ENCODE peak calls at places on chromosomes 1 and 21, in five cellular contexts. J is neural progenitor cell, C is psoas muscle, A is hepatocyte, N is testis. T is an unnamed sample. For H3K27me3, the result is how much of the 10 kb centered on the place peaks cover.

GRCh38 chr1:153422450-153423068 is 6.2 kb downstream of the S100A7A start:
- DNase-seq in J (peak), C (peak), A (peak), N (peak), T (peak)

GRCh38 chr21:37863842-37864241 is 52.4 kb downstream of the KCNJ6 start:
- DNase-seq in J (no peak), C (no peak), A (peak), N (no peak), T (peak)

GRCh38 chr1:234970731-234971476 is 157.7 kb downstream of the TOMM20 start:
- DNase-seq in J (peak), C (peak), A (peak), N (peak), T (peak)

GRCh38 chr1:207404849-207405525 is 49.1 kb upstream of the CR2 start:
- DNase-seq in J (peak), C (no peak), A (peak), N (no peak), T (peak)

GRCh38 chr21:28086861-28087581 is 905.7 kb downstream of the LTN1 start:
- DNase-seq in J (no peak), C (no peak), A (no peak), N (no peak), T (no peak)

GRCh38 chr1:63799810-63800209 is 26.0 kb downstream of the ROR1 start:
- DNase-seq in J (no peak), C (no peak), A (no peak), N (no peak), T (no peak)

GRCh38 chr1:62515055-62515454 is 78.2 kb downstream of the USP1 start:
- DNase-seq in J (no peak), C (no peak), A (no peak), N (no peak), T (no peak)

GRCh38 chr1:30262158-30262557 is 461.2 kb downstream of the MATN1 start:
- DNase-seq in J (no peak), C (no peak), A (no peak), N (no peak), T (no peak)

GRCh38 chr1:183633676-183634343 is 1.8 kb downstream of the ARPC5 start:
- DNase-seq in J (peak), C (no peak), A (peak), N (peak), T (peak)

GRCh38 chr1:41452704-41453350 is 31.7 kb downstream of the EDN2 start:
- DNase-seq in J (no peak), C (no peak), A (no peak), N (no peak), T (no peak)

GRCh38 chr1:15703562-15703961 is 19.4 kb downstream of the PLEKHM2 start:
- DNase-seq in J (no peak), C (peak), A (peak), N (peak), T (peak)

GRCh38 chr1:155744711-155745283 is 55.9 kb downstream of the DAP3 start:
- DNase-seq in J (no peak), C (no peak), A (no peak), N (no peak), T (no peak)

GRCh38 chr1:36420409-36420808 is 22.7 kb upstream of the LSM10 start:
- DNase-seq in J (no peak), C (no peak), A (no peak), N (peak), T (no peak)

GRCh38 chr1:207838156-207839082 is 72.5 kb downstream of the CD34 start:
- DNase-seq in J (no peak), C (peak), A (peak), N (peak), T (peak)

GRCh38 chr21:46150073-46150472 is 5.3 kb downstream of the FTCD start:
- DNase-seq in J (no peak), C (peak), A (no peak), N (peak), T (no peak)

GRCh38 chr21:32114434-32115063 is 164.3 kb downstream of the MIS18A start:
- DNase-seq in J (no peak), C (no peak), A (no peak), N (no peak), T (no peak)

GRCh38 chr1:100896481-100896982 is 642 bp downstream of the SLC30A7 start:
- DNase-seq in J (peak), C (no peak), A (peak), N (peak), T (peak)

GRCh38 chr1:15949453-15950245 is 26.3 kb downstream of the ZBTB17 start:
- DNase-seq in J (peak), C (peak), A (peak), N (peak), T (peak)

GRCh38 chr1:8985915-8986813 is 40.1 kb downstream of the SLC2A7 start:
- DNase-seq in J (no peak), C (peak), A (peak), N (peak), T (no peak)

GRCh38 chr1:118987431-118988185 is 535 bp downstream of the TBX15 start:
- DNase-seq in J (peak), C (peak), A (peak), N (no peak), T (no peak)

GRCh38 chr1:44584167-44584566 is 90.1 kb downstream of the TMEM53 start:
- DNase-seq in J (no peak), C (no peak), A (peak), N (no peak), T (no peak)

GRCh38 chr1:179080866-179081695 is 789 bp upstream of the TOR3A start:
- DNase-seq in J (peak), C (no peak), A (no peak), N (no peak), T (no peak)

GRCh38 chr1:244325056-244325764 is 126.5 kb downstream of the ADSS2 start:
- DNase-seq in J (no peak), C (no peak), A (no peak), N (no peak), T (no peak)

GRCh38 chr1:112522621-112523020 is 13.9 kb downstream of the WNT2B start:
- DNase-seq in J (no peak), C (no peak), A (peak), N (no peak), T (peak)

GRCh38 chr1:36520056-36520455 is 37.3 kb upstream of the CSF3R start:
- DNase-seq in J (peak), C (no peak), A (no peak), N (no peak), T (no peak)

GRCh38 chr1:237457573-237457972 is 415.6 kb downstream of the RYR2 start:
- DNase-seq in J (no peak), C (no peak), A (no peak), N (no peak), T (no peak)
- H3K27me3 ChIP-seq in J (under half), C (under half), A (under half), N (under half), T (under half)

GRCh38 chr1:20479840-20480239 is 6.2 kb downstream of the CAMK2N1 start:
- DNase-seq in J (no peak), C (no peak), A (no peak), N (no peak), T (no peak)

GRCh38 chr1:20476260-20477038 is 9.6 kb downstream of the CAMK2N1 start:
- DNase-seq in J (peak), C (peak), A (peak), N (peak), T (peak)

GRCh38 chr1:20478072-20478660 is 7.8 kb downstream of the CAMK2N1 start:
- DNase-seq in J (no peak), C (no peak), A (no peak), N (no peak), T (no peak)

GRCh38 chr1:20475002-20475401 is 11.0 kb downstream of the CAMK2N1 start:
- DNase-seq in J (no peak), C (no peak), A (no peak), N (no peak), T (no peak)

GRCh38 chr1:20477355-20478071 is 8.5 kb downstream of the CAMK2N1 start:
- DNase-seq in J (no peak), C (no peak), A (no peak), N (peak), T (no peak)
- H3K27me3 ChIP-seq in J (half or more), C (under half), A (under half), N (under half), T (half or more)

GRCh38 chr1:202915146-202915545 is 11.9 kb downstream of the KLHL12 start:
- DNase-seq in J (no peak), C (no peak), A (no peak), N (no peak), T (no peak)

GRCh38 chr1:202908998-202909397 is 18.0 kb downstream of the KLHL12 start:
- DNase-seq in J (no peak), C (no peak), A (no peak), N (no peak), T (no peak)

DNA sequence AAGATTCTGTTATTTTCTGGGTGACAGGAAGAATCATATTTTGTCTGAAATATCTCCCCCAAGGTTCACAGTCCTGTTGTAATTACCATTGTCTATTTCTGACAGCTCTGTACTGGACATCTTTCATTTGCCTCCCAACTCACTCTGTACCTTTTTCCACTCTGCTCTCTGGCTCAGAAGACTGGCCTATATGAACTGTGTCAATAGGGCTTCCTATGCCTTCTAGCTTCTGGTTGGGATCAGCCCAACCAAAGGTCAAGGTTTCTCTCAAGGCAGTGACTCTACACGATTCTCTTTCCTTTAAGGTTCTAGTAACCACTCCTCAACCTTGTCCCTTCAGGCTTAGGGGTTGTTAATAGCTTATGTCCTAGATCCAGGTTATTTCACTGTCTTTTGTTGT is 17.5 kb downstream of the KLHL12 start:
- DNase-seq in J (no peak), C (no peak), A (no peak), N (no peak), T (no peak)
- H3K27me3 ChIP-seq in J (under half), C (under half), A (under half), N (under half), T (under half)

DNA sequence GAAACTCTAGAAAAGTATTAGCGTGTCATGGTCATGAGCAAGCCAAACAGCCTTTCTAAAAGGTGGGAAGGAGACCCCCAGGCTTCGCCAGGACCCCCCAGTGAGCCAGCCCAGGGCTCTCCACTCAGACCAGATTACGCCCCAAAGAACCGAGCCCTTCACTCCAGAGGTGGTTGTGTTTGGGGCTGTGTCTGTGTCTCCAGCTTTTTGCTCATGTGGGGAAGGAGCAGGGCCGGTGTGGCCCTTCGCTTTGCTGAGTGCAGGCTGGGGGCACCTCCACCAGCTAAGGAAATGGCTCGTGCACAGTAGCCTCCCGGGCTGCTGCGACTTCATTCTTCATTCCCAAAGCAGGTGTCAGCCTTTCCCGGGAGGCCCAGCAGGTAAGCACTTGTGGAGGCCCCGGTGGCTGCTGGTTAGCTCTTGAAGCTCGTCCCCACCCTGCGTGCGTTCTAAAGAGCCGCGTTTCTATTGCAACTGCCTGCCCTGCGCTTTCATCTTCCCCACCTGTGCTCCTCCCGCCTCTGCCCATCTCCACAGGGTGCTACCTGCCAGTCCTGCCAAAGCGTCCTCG is 531 bp downstream of the TSPEAR start:
- DNase-seq in J (peak), C (peak), A (peak), N (no peak), T (no peak)
- H3K27me3 ChIP-seq in J (half or more), C (under half), A (half or more), N (under half), T (half or more)

GRCh38 chr1:24212376-24212775 is 25.3 kb upstream of the IFNLR1 start:
- DNase-seq in J (no peak), C (no peak), A (no peak), N (no peak), T (no peak)

GRCh38 chr1:24221246-24221645 is 34.2 kb upstream of the IFNLR1 start:
- DNase-seq in J (no peak), C (no peak), A (no peak), N (no peak), T (no peak)

GRCh38 chr1:24216730-24217129 is 29.6 kb upstream of the IFNLR1 start:
- DNase-seq in J (no peak), C (no peak), A (no peak), N (no peak), T (no peak)

GRCh38 chr1:24215226-24215814 is 28.2 kb upstream of the IFNLR1 start:
- DNase-seq in J (no peak), C (no peak), A (no peak), N (no peak), T (peak)

GRCh38 chr1:24216254-24216653 is 29.2 kb upstream of the IFNLR1 start:
- DNase-seq in J (no peak), C (no peak), A (peak), N (no peak), T (peak)
- H3K27me3 ChIP-seq in J (under half), C (under half), A (under half), N (under half), T (under half)

DNA sequence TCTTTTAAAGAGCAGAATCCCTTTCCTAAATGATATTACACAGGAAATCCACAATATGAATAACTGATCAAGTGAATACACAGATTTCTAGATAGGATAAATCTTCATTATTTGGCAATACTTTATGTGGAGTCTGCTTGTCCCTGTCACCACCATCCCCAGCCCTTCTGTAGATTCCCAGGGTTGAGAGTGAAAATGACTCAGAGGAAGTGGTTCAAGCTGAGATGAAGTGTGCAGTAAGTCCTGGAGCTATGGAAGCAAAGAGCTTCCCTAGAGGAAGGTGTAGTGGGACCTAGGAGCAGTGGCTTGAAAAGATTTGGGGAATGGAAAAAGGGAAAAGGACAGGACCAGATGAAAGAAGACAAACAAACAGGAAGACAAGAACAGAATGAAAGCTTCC is 96.7 kb upstream of the CAMK1G start:
- DNase-seq in J (no peak), C (no peak), A (no peak), N (no peak), T (peak)
- H3K27me3 ChIP-seq in J (under half), C (under half), A (under half), N (under half), T (under half)

DNA sequence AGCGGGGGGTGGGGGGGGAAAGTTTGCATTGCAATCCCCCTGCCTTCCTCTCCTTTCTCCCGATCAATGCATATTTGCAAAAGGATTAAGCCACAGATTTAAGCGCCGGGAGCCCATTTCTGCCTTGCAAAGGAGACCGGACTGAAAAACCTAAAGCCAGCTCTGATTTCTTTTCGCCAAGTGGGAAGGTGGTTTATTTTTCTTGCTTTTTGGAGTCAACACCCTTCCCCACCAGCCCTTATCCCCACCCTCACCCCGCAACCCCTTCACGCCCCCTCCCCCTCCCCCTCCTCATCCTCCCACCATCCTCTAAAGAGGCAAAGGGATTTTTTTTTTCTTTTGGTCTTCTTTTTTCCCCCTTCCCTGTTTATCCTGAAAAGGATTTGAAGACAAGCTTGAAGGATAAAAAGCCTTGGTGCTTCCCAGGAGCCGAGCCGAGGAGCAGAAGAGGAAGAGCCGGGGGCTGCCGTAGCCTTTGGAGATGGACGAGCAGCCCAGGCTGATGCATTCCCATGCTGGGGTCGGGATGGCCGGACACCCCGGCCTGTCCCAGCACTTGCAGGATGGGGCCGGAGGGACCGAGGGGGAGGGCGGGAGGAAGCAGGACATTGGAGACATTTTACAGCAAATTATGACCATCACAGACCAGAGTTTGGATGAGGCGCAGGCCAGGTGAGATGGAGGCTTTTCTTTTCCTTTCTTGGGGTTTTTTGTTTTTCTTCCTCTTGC is 522 bp downstream of the PBX1 start:
- DNase-seq in J (peak), C (peak), A (peak), N (peak), T (peak)
- H3K27me3 ChIP-seq in J (under half), C (under half), A (under half), N (under half), T (under half)

DNA sequence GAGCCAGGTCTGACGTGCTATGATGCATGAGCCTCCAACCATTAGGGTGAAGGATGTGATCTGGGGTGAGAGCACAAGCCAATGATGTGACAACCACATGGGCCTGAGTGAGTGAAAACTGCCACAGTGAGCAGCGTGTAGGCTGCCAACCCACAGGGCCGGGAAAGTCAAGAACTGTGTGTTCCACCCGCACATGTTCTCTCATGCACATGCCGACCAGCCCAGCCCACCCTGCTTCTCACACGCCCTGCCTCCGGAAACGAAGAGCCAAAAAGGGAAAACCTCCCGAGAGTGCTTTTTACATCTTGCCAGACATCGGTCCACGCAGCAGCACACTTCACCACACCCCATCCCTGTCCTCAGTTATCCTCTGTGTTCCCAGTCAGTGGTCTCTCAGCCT is 197.0 kb downstream of the CACNA1E start:
- DNase-seq in J (no peak), C (no peak), A (no peak), N (no peak), T (no peak)
- H3K27me3 ChIP-seq in J (under half), C (under half), A (under half), N (under half), T (under half)

T was measured in cardiac muscle cell.